ENCODE peak calls at places on chromosomes 7 and 10, in six cellular contexts. J is Peyer's patch, Q is GM23338, F is psoas muscle, G is pancreas, A is fibroblast of lung. I is an unnamed sample.

GRCh38 chr10:16828731-16829175 is 11.5 kb upstream of the RSU1 start:
- DNase-seq in J (no peak), Q (no peak), F (peak; percentile 35), G (peak; percentile 45), A (peak; percentile 73), I (no peak)

GRCh38 chr10:93515963-93516450 is 19.6 kb downstream of the CEP55 start:
- DNase-seq in J (no peak), Q (no peak), F (no peak), G (no peak), A (peak; percentile 33), I (no peak)

GRCh38 chr10:133260895-133261725 is 15.6 kb downstream of the ADAM8 start:
- DNase-seq in J (peak; percentile 74), Q (peak; percentile 46), F (peak; percentile 61), G (peak; percentile 63), A (no peak), I (peak; percentile 59)

GRCh38 chr7:40243076-40243475 is 108.3 kb downstream of the SUGCT start:
- DNase-seq in J (no peak), Q (no peak), F (no peak), G (no peak), A (no peak), I (no peak)

GRCh38 chr7:156515911-156516790 is 124.4 kb upstream of the RNF32 start:
- DNase-seq in J (peak; percentile 59), Q (no peak), F (no peak), G (peak; percentile 28), A (no peak), I (no peak)

GRCh38 chr7:128408709-128409434 is 910 bp downstream of the IMPDH1 start:
- DNase-seq in J (no peak), Q (peak; percentile 56), F (no peak), G (no peak), A (peak; percentile 25), I (peak; percentile 41)

GRCh38 chr10:29411666-29412335 is 122.9 kb downstream of the LYZL1 start:
- DNase-seq in J (no peak), Q (no peak), F (no peak), G (no peak), A (no peak), I (peak; percentile 66)

GRCh38 chr7:134892002-134892693 is 94.2 kb upstream of the AGBL3 start:
- DNase-seq in J (no peak), Q (no peak), F (no peak), G (no peak), A (peak; percentile 81), I (no peak)

GRCh38 chr7:18505870-18506460 is 10.4 kb downstream of the HDAC9 start:
- DNase-seq in J (no peak), Q (no peak), F (no peak), G (no peak), A (peak; percentile 25), I (no peak)

GRCh38 chr7:124208642-124209041 is 175.8 kb upstream of the TMEM229A start:
- DNase-seq in J (no peak), Q (no peak), F (no peak), G (no peak), A (no peak), I (no peak)

GRCh38 chr10:93806882-93807281 is 49.1 kb downstream of the LGI1 start:
- DNase-seq in J (no peak), Q (no peak), F (peak; percentile 30), G (no peak), A (no peak), I (no peak)

GRCh38 chr7:98641646-98642489 is 24.8 kb downstream of the NPTX2 start:
- DNase-seq in J (peak; percentile 51), Q (peak; percentile 50), F (no peak), G (no peak), A (no peak), I (no peak)

GRCh38 chr7:127782550-127783266 is 130.7 kb downstream of the SND1 start:
- DNase-seq in J (no peak), Q (no peak), F (no peak), G (no peak), A (peak; percentile 49), I (no peak)

GRCh38 chr7:79876769-79877362 is 257.8 kb upstream of the GNAI1 start:
- DNase-seq in J (no peak), Q (no peak), F (no peak), G (no peak), A (peak; percentile 99), I (no peak)

GRCh38 chr10:89378006-89378627 is at the start of gene IFIT1B:
- DNase-seq in J (no peak), Q (peak; percentile 39), F (no peak), G (no peak), A (no peak), I (no peak)

GRCh38 chr10:3895045-3895609 is 110.1 kb upstream of the KLF6 start:
- DNase-seq in J (no peak), Q (no peak), F (no peak), G (no peak), A (no peak), I (no peak)

GRCh38 chr10:59240581-59241183 is 64.2 kb downstream of the PHYHIPL start:
- DNase-seq in J (no peak), Q (peak; percentile 66), F (no peak), G (peak; percentile 20), A (peak; percentile 82), I (peak; percentile 66)

GRCh38 chr10:35735412-35735811 is 93.3 kb upstream of the FZD8 start:
- DNase-seq in J (no peak), Q (no peak), F (no peak), G (no peak), A (no peak), I (no peak)

GRCh38 chr10:47094126-47094525 is 182.9 kb downstream of the PTPN20 start:
- DNase-seq in J (no peak), Q (no peak), F (no peak), G (no peak), A (no peak), I (no peak)

GRCh38 chr7:148664319-148664718 is 34.4 kb upstream of the CUL1 start:
- DNase-seq in J (no peak), Q (no peak), F (peak; percentile 19), G (no peak), A (peak; percentile 59), I (no peak)

GRCh38 chr7:150958603-150959002 is 19.5 kb downstream of the KCNH2 start:
- DNase-seq in J (no peak), Q (no peak), F (no peak), G (no peak), A (no peak), I (no peak)

GRCh38 chr7:88835147-88835728 is 39.7 kb upstream of the TEX47 start:
- DNase-seq in J (no peak), Q (peak; percentile 74), F (no peak), G (peak; percentile 22), A (no peak), I (peak; percentile 55)

GRCh38 chr10:129467346-129468119 is 492 bp downstream of the MGMT start:
- DNase-seq in J (peak; percentile 52), Q (peak; percentile 6), F (no peak), G (no peak), A (peak; percentile 27), I (peak; percentile 22)

GRCh38 chr7:35537067-35538023 is 157.6 kb downstream of the HERPUD2 start:
- DNase-seq in J (peak; percentile 89), Q (peak; percentile 88), F (peak; percentile 80), G (peak; percentile 84), A (peak; percentile 58), I (peak; percentile 85)
- H3K4me3 ChIP-seq in J (peak overlapping the region; percentile 15), Q (peak overlapping the region; percentile 51), F (peak overlapping the region; percentile 61), G (peak overlapping the region; percentile 39), A (no peak overlapping the region), I (peak overlapping the region; percentile 44)

GRCh38 chr10:123549761-123550454 is 116.2 kb upstream of the GPR26 start:
- DNase-seq in J (no peak), Q (no peak), F (no peak), G (no peak), A (no peak), I (no peak)
- TF ChIP-seq CTCF in J (no peak), Q (no peak), F (no peak), G (no peak), A (no peak), I (no peak)

GRCh38 chr10:72088879-72089585 is 681 bp upstream of the SPOCK2 start:
- DNase-seq in J (peak; percentile 73), Q (peak; percentile 21), F (peak; percentile 61), G (no peak), A (peak; percentile 60), I (peak; percentile 42)

GRCh38 chr10:72085864-72086465 is 2.4 kb downstream of the SPOCK2 start:
- DNase-seq in J (peak; percentile 44), Q (no peak), F (no peak), G (no peak), A (no peak), I (no peak)

GRCh38 chr10:72087969-72088878 is at the start of gene SPOCK2:
- DNase-seq in J (peak; percentile 88), Q (peak; percentile 64), F (peak; percentile 27), G (no peak), A (peak; percentile 7), I (no peak)

GRCh38 chr10:72086466-72087391 is 1.6 kb downstream of the SPOCK2 start:
- DNase-seq in J (peak; percentile 92), Q (peak; percentile 75), F (peak; percentile 39), G (no peak), A (no peak), I (no peak)

GRCh38 chr10:72087392-72087968 is 871 bp downstream of the SPOCK2 start:
- DNase-seq in J (peak; percentile 76), Q (peak; percentile 47), F (no peak), G (no peak), A (no peak), I (no peak)
- H3K4me3 ChIP-seq in J (peak overlapping the region; percentile 58), Q (peak overlapping the region; percentile 73), F (peak overlapping the region; percentile 60), G (peak overlapping the region; percentile 24), A (no peak overlapping the region), I (peak overlapping the region; percentile 40)

GRCh38 chr7:142935941-142936565 is 2.5 kb upstream of the TRPV5 start:
- DNase-seq in J (no peak), Q (no peak), F (no peak), G (no peak), A (no peak), I (no peak)

GRCh38 chr7:142938611-142939010 is 673 bp upstream of the LLCFC1 start:
- DNase-seq in J (no peak), Q (no peak), F (no peak), G (no peak), A (no peak), I (no peak)

GRCh38 chr7:142941541-142941940 is 2.3 kb downstream of the LLCFC1 start:
- DNase-seq in J (no peak), Q (no peak), F (no peak), G (no peak), A (no peak), I (no peak)

GRCh38 chr7:142940968-142941535 is 1.8 kb downstream of the LLCFC1 start:
- DNase-seq in J (no peak), Q (no peak), F (no peak), G (peak; percentile 45), A (no peak), I (no peak)

DNA sequence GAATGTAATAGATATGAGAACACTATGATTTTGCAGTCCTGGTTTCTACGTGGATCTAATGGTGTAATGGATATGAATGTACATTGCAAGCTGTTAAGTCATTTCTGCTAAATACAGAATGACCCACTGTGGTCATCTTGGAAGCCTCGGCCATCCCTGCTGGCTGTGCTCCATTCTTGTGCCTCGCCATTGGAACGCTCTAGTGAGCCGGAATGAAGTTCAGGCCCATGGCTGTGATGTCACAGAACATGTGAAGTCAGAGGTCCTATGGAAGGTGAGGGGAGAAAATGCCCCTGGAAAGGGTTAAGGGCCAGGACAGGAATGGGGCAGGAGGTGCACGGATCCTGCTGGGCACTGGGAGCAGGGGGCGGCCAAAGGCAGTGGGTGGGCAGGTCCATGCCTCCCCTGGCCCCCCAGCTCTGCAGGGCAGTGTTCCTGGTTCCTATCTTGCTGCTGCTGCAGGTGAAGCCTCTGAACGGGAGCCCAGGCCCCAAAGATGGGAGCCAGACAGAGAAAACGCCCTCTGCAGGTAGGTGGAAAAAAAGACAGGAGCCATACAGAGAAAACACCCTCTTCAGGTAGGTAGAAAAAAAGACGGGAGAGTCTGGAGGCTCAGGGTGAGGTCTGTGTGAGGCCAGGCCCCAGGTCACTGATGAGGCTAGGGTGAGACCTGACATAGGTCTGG is at the start of gene LLCFC1:
- DNase-seq in J (no peak), Q (peak; percentile 84), F (no peak), G (peak; percentile 21), A (no peak), I (no peak)
- TF ChIP-seq CTCF in J (no peak), Q (peak; percentile 80), F (no peak), G (peak; percentile 8), A (no peak), I (peak; percentile 43)

I was measured in A673.